ENCODE peak calls at places on chromosomes 2 and 18, in four cellular contexts. W is H1, L is HepG2, I is GM12878. V is an unnamed sample.

GRCh38 chr2:20557635-20558034 is 93.3 kb downstream of the HS1BP3 start:
- DNase-seq in W (no peak), L (no peak), I (no peak), V (no peak)

GRCh38 chr18:68181956-68182355 is 533.0 kb downstream of the TMX3 start:
- DNase-seq in W (no peak), L (no peak), I (no peak), V (no peak)

GRCh38 chr18:79616651-79617518 is 62.7 kb upstream of the CTDP1 start:
- DNase-seq in W (no peak), L (no peak), I (no peak), V (no peak)

GRCh38 chr2:207161247-207161646 is 4.5 kb downstream of the KLF7 start:
- DNase-seq in W (no peak), L (no peak), I (no peak), V (no peak)

GRCh38 chr2:25328152-25329085 is 13.3 kb downstream of the DNMT3A start:
- DNase-seq in W (no peak), L (no peak), I (no peak), V (no peak)

GRCh38 chr2:45289997-45290673 is 280.9 kb upstream of the SIX2 start:
- DNase-seq in W (no peak), L (no peak), I (peak; percentile 40), V (no peak)

GRCh38 chr18:79387615-79388014 is 8.1 kb upstream of the NFATC1 start:
- DNase-seq in W (no peak), L (no peak), I (no peak), V (no peak)

GRCh38 chr2:241843321-241844065 is 15.2 kb downstream of the PDCD1 start:
- DNase-seq in W (no peak), L (no peak), I (no peak), V (no peak)

GRCh38 chr2:63661076-63661475 is 72.3 kb downstream of the MDH1 start:
- DNase-seq in W (no peak), L (no peak), I (no peak), V (no peak)

GRCh38 chr2:217849154-217849553 is 153.6 kb downstream of the TNS1 start:
- DNase-seq in W (no peak), L (no peak), I (no peak), V (no peak)

GRCh38 chr2:125870746-125871145 is 785.2 kb upstream of the GYPC start:
- DNase-seq in W (no peak), L (no peak), I (no peak), V (no peak)

GRCh38 chr2:142824756-142825155 is 52.7 kb upstream of the KYNU start:
- DNase-seq in W (no peak), L (no peak), I (no peak), V (no peak)

GRCh38 chr2:158130832-158131473 is 29.3 kb downstream of the UPP2 start:
- DNase-seq in W (no peak), L (peak; percentile 96), I (no peak), V (no peak)
- H3K4me3 ChIP-seq in W (no peak overlapping the region), L (peak overlapping the region; percentile 35), I (no peak overlapping the region), V (no peak overlapping the region)

GRCh38 chr2:103459302-103459701 is 697.5 kb downstream of the TMEM182 start:
- DNase-seq in W (no peak), L (no peak), I (no peak), V (no peak)
- TF ChIP-seq SUZ12 in W (no peak), L (no peak), I (no peak), V (no peak)

DNA sequence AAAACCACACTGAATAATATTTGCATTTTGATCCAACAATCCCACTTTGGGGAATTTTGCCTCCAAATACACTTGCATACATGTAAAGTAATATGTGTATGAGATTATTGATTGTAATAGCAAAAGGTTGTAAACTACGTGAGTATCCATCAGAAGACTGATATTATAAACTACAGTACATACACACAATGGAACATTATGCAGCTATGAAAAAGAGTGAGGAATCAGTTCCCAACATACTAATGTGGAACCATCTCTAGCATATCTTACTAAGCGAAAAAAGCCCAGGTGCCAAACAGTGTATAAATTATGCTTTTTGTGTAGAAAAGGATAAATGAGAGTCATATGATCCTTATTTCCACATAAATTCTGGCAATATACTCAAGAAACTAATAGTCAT is 16.0 kb upstream of the C2orf74 start:
- DNase-seq in W (no peak), L (no peak), I (no peak), V (no peak)
- H3K4me3 ChIP-seq in W (peak overlapping the region; percentile 51), L (no peak overlapping the region), I (peak overlapping the region; percentile 63), V (no peak overlapping the region)

GRCh38 chr2:150222317-150222716 is 265.1 kb downstream of the RND3 start:
- DNase-seq in W (no peak), L (no peak), I (no peak), V (no peak)
- TF ChIP-seq SUZ12 in W (no peak), L (no peak), I (no peak), V (no peak)

GRCh38 chr2:138503652-138504051 is 2.1 kb downstream of the SPOPL start:
- DNase-seq in W (no peak), L (no peak), I (no peak), V (no peak)
- H3K4me3 ChIP-seq in W (peak overlapping the region; percentile 77), L (peak overlapping the region; percentile 92), I (peak overlapping the region; percentile 80), V (peak overlapping the region; percentile 83)

GRCh38 chr2:53331667-53332066 is 435.9 kb upstream of the CHAC2 start:
- DNase-seq in W (no peak), L (no peak), I (no peak), V (no peak)

DNA sequence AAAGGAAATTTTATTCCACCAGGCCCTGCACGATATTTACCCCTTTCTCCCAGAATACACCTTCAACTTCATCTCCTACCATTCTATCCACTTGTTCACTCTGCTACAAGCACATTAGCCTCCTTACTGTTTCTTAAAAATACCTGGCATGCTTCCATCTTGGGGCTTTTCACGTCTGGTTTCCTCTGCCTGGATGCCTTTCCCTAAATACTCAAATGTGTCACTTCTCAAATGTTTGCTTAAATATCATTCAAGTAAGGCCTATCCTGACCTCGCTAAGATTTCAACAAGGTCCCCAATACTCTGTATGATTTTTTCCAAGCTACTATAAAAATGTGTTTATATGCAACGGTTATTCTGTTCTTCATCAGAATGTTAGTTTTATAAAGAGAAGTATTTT is 433.0 kb upstream of the CHAC2 start:
- DNase-seq in W (no peak), L (no peak), I (no peak), V (no peak)
- TF ChIP-seq SUZ12 in W (no peak), L (no peak), I (no peak), V (no peak)